ENCODE peak calls at places on chromosomes 12 and 14, in eight cellular contexts. O is A549; V is stimulated activated CD4-positive, alpha-beta T cell treated with anti-CD3 and anti-CD28 coated beads, Interleukin-4, amount 100 ng/mL, for 48 hours; Z is EL; U is RCC 7860; M is lower leg skin; D is activated T-cell treated with anti-CD3 and anti-CD28 coated beads for 1 hour; F is T-helper 1 cell. E is an unnamed sample.

GRCh38 chr12:124381454-124382207 is 86.7 kb downstream of the RFLNA start:
- DNase-seq in O (peak), V (no peak), Z (peak), U (no peak), M (peak), D (no peak), F (no peak), E (peak)

GRCh38 chr12:25187781-25188180 is 7.2 kb downstream of the DNAI7 start:
- DNase-seq in O (no peak), V (no peak), Z (peak), U (peak), M (no peak), D (no peak), F (no peak), E (no peak)

GRCh38 chr14:32469388-32470160 is 140.5 kb downstream of the AKAP6 start:
- DNase-seq in O (peak), V (no peak), Z (peak), U (peak), M (no peak), D (no peak), F (no peak), E (no peak)

GRCh38 chr12:108238474-108238873 is 100.6 kb downstream of the CMKLR1 start:
- DNase-seq in O (no peak), V (no peak), Z (no peak), U (no peak), M (no peak), D (no peak), F (no peak), E (no peak)

GRCh38 chr14:103861413-103862392 is 14.3 kb upstream of the PPP1R13B start:
- DNase-seq in O (no peak), V (no peak), Z (no peak), U (no peak), M (no peak), D (no peak), F (no peak), E (no peak)

GRCh38 chr12:53495903-53496751 is 3.1 kb downstream of the MAP3K12 start:
- DNase-seq in O (peak), V (no peak), Z (peak), U (no peak), M (peak), D (no peak), F (no peak), E (no peak)

GRCh38 chr14:74526854-74527585 is 33.5 kb downstream of the ISCA2 start:
- DNase-seq in O (no peak), V (no peak), Z (no peak), U (no peak), M (no peak), D (no peak), F (no peak), E (no peak)

GRCh38 chr12:132517740-132518100 is 27.8 kb downstream of the FBRSL1 start:
- DNase-seq in O (no peak), V (no peak), Z (no peak), U (no peak), M (no peak), D (no peak), F (no peak), E (peak)

GRCh38 chr12:3537916-3538690 is 47.1 kb downstream of the PRMT8 start:
- DNase-seq in O (no peak), V (no peak), Z (no peak), U (no peak), M (no peak), D (no peak), F (no peak), E (no peak)

GRCh38 chr14:59897757-59898383 is 22.1 kb upstream of the LRRC9 start:
- DNase-seq in O (peak), V (no peak), Z (peak), U (no peak), M (peak), D (no peak), F (no peak), E (peak)

GRCh38 chr14:58587271-58587670 is 50.5 kb upstream of the DACT1 start:
- DNase-seq in O (no peak), V (no peak), Z (peak), U (no peak), M (no peak), D (no peak), F (no peak), E (no peak)

GRCh38 chr12:40726366-40726765 is 34.1 kb downstream of the CNTN1 start:
- DNase-seq in O (no peak), V (no peak), Z (no peak), U (no peak), M (no peak), D (no peak), F (no peak), E (no peak)

GRCh38 chr12:27924350-27925140 is 48.0 kb downstream of the PTHLH start:
- DNase-seq in O (no peak), V (no peak), Z (peak), U (no peak), M (no peak), D (no peak), F (no peak), E (no peak)

GRCh38 chr14:70908918-70909641 is 1.8 kb downstream of the PCNX1 start:
- DNase-seq in O (no peak), V (no peak), Z (no peak), U (no peak), M (no peak), D (no peak), F (no peak), E (no peak)

GRCh38 chr14:29426083-29426482 is 501.6 kb downstream of the PRKD1 start:
- DNase-seq in O (no peak), V (no peak), Z (no peak), U (no peak), M (no peak), D (no peak), F (no peak), E (no peak)

GRCh38 chr14:67766035-67766680 is 50.2 kb downstream of the ZFYVE26 start:
- DNase-seq in O (peak), V (no peak), Z (no peak), U (no peak), M (no peak), D (no peak), F (no peak), E (no peak)

GRCh38 chr12:100681074-100681473 is 107.6 kb downstream of the GAS2L3 start:
- DNase-seq in O (no peak), V (no peak), Z (no peak), U (no peak), M (no peak), D (no peak), F (no peak), E (no peak)

GRCh38 chr12:65911321-65911720 is 87.0 kb downstream of the HMGA2 start:
- DNase-seq in O (no peak), V (no peak), Z (peak), U (no peak), M (no peak), D (no peak), F (no peak), E (no peak)

E was measured in dorsolateral prefrontal cortex.